ENCODE peak calls at places on chromosomes 11 and 22, in ten cellular contexts. One of them, this sample, is unnamed.

GRCh38 chr22:45742866-45743450 is 71.3 kb downstream of the ATXN10 start:
- DNase-seq in Caki2: no peak
- DNase-seq in HAP-1: peak; percentile 40
- DNase-seq in GM23248: peak; percentile 63
- DNase-seq in T-helper 2 cell: no peak
- DNase-seq in CD8-positive, alpha-beta T cell: no peak
- DNase-seq in stimulated activated CD8-positive, alpha-beta memory T cell treated with anti-CD3 and anti-CD28 coated beads, Interleukin-7, amount 100 ng/mL, for 1 hour: no peak
- DNase-seq in NCI-H510A treated with DMSO at 0.1 percent for 48 hours: peak; percentile 76
- DNase-seq in EH: peak; percentile 80
- DNase-seq in body of pancreas: peak; percentile 59
- DNase-seq in this sample: peak; percentile 56

GRCh38 chr11:19436932-19437331 is 196.2 kb upstream of the E2F8 start:
- DNase-seq in body of pancreas: no peak
- DNase-seq in GM23248: no peak
- DNase-seq in stimulated activated CD8-positive, alpha-beta memory T cell treated with anti-CD3 and anti-CD28 coated beads, Interleukin-7, amount 100 ng/mL, for 1 hour: no peak
- DNase-seq in HAP-1: no peak
- DNase-seq in CD8-positive, alpha-beta T cell: no peak
- DNase-seq in EH: no peak
- DNase-seq in NCI-H510A treated with DMSO at 0.1 percent for 48 hours: no peak
- DNase-seq in T-helper 2 cell: no peak
- DNase-seq in Caki2: no peak
- DNase-seq in this sample: no peak

GRCh38 chr22:49453816-49454215 is 373.9 kb downstream of the BRD1 start:
- DNase-seq in Caki2: no peak
- DNase-seq in stimulated activated CD8-positive, alpha-beta memory T cell treated with anti-CD3 and anti-CD28 coated beads, Interleukin-7, amount 100 ng/mL, for 1 hour: no peak
- DNase-seq in HAP-1: no peak
- DNase-seq in NCI-H510A treated with DMSO at 0.1 percent for 48 hours: peak; percentile 8
- DNase-seq in T-helper 2 cell: no peak
- DNase-seq in CD8-positive, alpha-beta T cell: no peak
- DNase-seq in EH: no peak
- DNase-seq in body of pancreas: no peak
- DNase-seq in GM23248: no peak
- DNase-seq in this sample: no peak

GRCh38 chr11:17439316-17439782 is 37.3 kb downstream of the ABCC8 start:
- DNase-seq in body of pancreas: peak; percentile 52
- DNase-seq in CD8-positive, alpha-beta T cell: no peak
- DNase-seq in stimulated activated CD8-positive, alpha-beta memory T cell treated with anti-CD3 and anti-CD28 coated beads, Interleukin-7, amount 100 ng/mL, for 1 hour: no peak
- DNase-seq in NCI-H510A treated with DMSO at 0.1 percent for 48 hours: peak; percentile 89
- DNase-seq in EH: no peak
- DNase-seq in HAP-1: no peak
- DNase-seq in GM23248: no peak
- DNase-seq in Caki2: peak; percentile 82
- DNase-seq in T-helper 2 cell: no peak
- DNase-seq in this sample: no peak

GRCh38 chr11:74838188-74838587 is 89.5 kb downstream of the RNF169 start:
- DNase-seq in T-helper 2 cell: no peak
- DNase-seq in stimulated activated CD8-positive, alpha-beta memory T cell treated with anti-CD3 and anti-CD28 coated beads, Interleukin-7, amount 100 ng/mL, for 1 hour: no peak
- DNase-seq in body of pancreas: no peak
- DNase-seq in EH: peak; percentile 26
- DNase-seq in NCI-H510A treated with DMSO at 0.1 percent for 48 hours: no peak
- DNase-seq in Caki2: no peak
- DNase-seq in HAP-1: no peak
- DNase-seq in CD8-positive, alpha-beta T cell: no peak
- DNase-seq in GM23248: no peak
- DNase-seq in this sample: no peak

GRCh38 chr11:101848262-101848661 is 66.5 kb upstream of the CEP126 start:
- DNase-seq in NCI-H510A treated with DMSO at 0.1 percent for 48 hours: peak; percentile 8
- DNase-seq in T-helper 2 cell: no peak
- DNase-seq in EH: peak; percentile 37
- DNase-seq in GM23248: peak; percentile 55
- DNase-seq in stimulated activated CD8-positive, alpha-beta memory T cell treated with anti-CD3 and anti-CD28 coated beads, Interleukin-7, amount 100 ng/mL, for 1 hour: no peak
- DNase-seq in body of pancreas: no peak
- DNase-seq in Caki2: no peak
- DNase-seq in HAP-1: peak; percentile 31
- DNase-seq in CD8-positive, alpha-beta T cell: no peak
- DNase-seq in this sample: no peak

GRCh38 chr11:16805942-16806341 is 67.5 kb downstream of the C11orf58 start:
- DNase-seq in EH: no peak
- DNase-seq in CD8-positive, alpha-beta T cell: no peak
- DNase-seq in body of pancreas: no peak
- DNase-seq in stimulated activated CD8-positive, alpha-beta memory T cell treated with anti-CD3 and anti-CD28 coated beads, Interleukin-7, amount 100 ng/mL, for 1 hour: no peak
- DNase-seq in HAP-1: no peak
- DNase-seq in Caki2: no peak
- DNase-seq in GM23248: peak; percentile 29
- DNase-seq in T-helper 2 cell: no peak
- DNase-seq in NCI-H510A treated with DMSO at 0.1 percent for 48 hours: no peak
- DNase-seq in this sample: peak; percentile 89

GRCh38 chr11:120562806-120563425 is 51.4 kb downstream of the GRIK4 start:
- DNase-seq in T-helper 2 cell: no peak
- DNase-seq in body of pancreas: no peak
- DNase-seq in NCI-H510A treated with DMSO at 0.1 percent for 48 hours: no peak
- DNase-seq in GM23248: peak; percentile 42
- DNase-seq in stimulated activated CD8-positive, alpha-beta memory T cell treated with anti-CD3 and anti-CD28 coated beads, Interleukin-7, amount 100 ng/mL, for 1 hour: no peak
- DNase-seq in CD8-positive, alpha-beta T cell: no peak
- DNase-seq in Caki2: no peak
- DNase-seq in HAP-1: no peak
- DNase-seq in EH: no peak
- DNase-seq in this sample: no peak

GRCh38 chr11:820655-821512 is 2.2 kb downstream of the PNPLA2 start:
- DNase-seq in CD8-positive, alpha-beta T cell: no peak
- DNase-seq in Caki2: peak; percentile 72
- DNase-seq in EH: peak; percentile 83
- DNase-seq in HAP-1: no peak
- DNase-seq in T-helper 2 cell: no peak
- DNase-seq in body of pancreas: peak; percentile 96
- DNase-seq in GM23248: peak; percentile 89
- DNase-seq in stimulated activated CD8-positive, alpha-beta memory T cell treated with anti-CD3 and anti-CD28 coated beads, Interleukin-7, amount 100 ng/mL, for 1 hour: no peak
- DNase-seq in NCI-H510A treated with DMSO at 0.1 percent for 48 hours: no peak
- DNase-seq in this sample: peak; percentile 79

GRCh38 chr11:16280256-16280682 is 76.1 kb downstream of the SOX6 start:
- DNase-seq in EH: no peak
- DNase-seq in Caki2: peak; percentile 6
- DNase-seq in HAP-1: peak; percentile 82
- DNase-seq in body of pancreas: no peak
- DNase-seq in NCI-H510A treated with DMSO at 0.1 percent for 48 hours: peak; percentile 70
- DNase-seq in T-helper 2 cell: no peak
- DNase-seq in stimulated activated CD8-positive, alpha-beta memory T cell treated with anti-CD3 and anti-CD28 coated beads, Interleukin-7, amount 100 ng/mL, for 1 hour: no peak
- DNase-seq in CD8-positive, alpha-beta T cell: no peak
- DNase-seq in GM23248: no peak
- DNase-seq in this sample: no peak

GRCh38 chr11:14537134-14537599 is 17.0 kb upstream of the PSMA1 start:
- DNase-seq in stimulated activated CD8-positive, alpha-beta memory T cell treated with anti-CD3 and anti-CD28 coated beads, Interleukin-7, amount 100 ng/mL, for 1 hour: peak; percentile 4
- DNase-seq in body of pancreas: peak; percentile 53
- DNase-seq in HAP-1: peak; percentile 47
- DNase-seq in Caki2: peak; percentile 19
- DNase-seq in NCI-H510A treated with DMSO at 0.1 percent for 48 hours: peak; percentile 8
- DNase-seq in GM23248: peak; percentile 53
- DNase-seq in CD8-positive, alpha-beta T cell: peak; percentile 53
- DNase-seq in T-helper 2 cell: no peak
- DNase-seq in EH: peak; percentile 32
- DNase-seq in this sample: no peak

GRCh38 chr11:108835624-108836023 is 170.8 kb downstream of the DDX10 start:
- DNase-seq in T-helper 2 cell: no peak
- DNase-seq in Caki2: no peak
- DNase-seq in NCI-H510A treated with DMSO at 0.1 percent for 48 hours: no peak
- DNase-seq in GM23248: no peak
- DNase-seq in EH: no peak
- DNase-seq in CD8-positive, alpha-beta T cell: no peak
- DNase-seq in stimulated activated CD8-positive, alpha-beta memory T cell treated with anti-CD3 and anti-CD28 coated beads, Interleukin-7, amount 100 ng/mL, for 1 hour: no peak
- DNase-seq in body of pancreas: no peak
- DNase-seq in HAP-1: no peak
- DNase-seq in this sample: no peak